ENCODE peak calls at places on chromosomes 3 and 15, in ten cellular contexts. One of them, this sample, is unnamed.

GRCh38 chr3:66037330-66037985 is 1.3 kb downstream of the MAGI1 start:
- DNase-seq in RKO: peak
- DNase-seq in HT-29: peak
- DNase-seq in EL: peak
- DNase-seq in brain microvascular endothelial cell: peak
- DNase-seq in activated CD4-positive, CD25-positive, alpha-beta regulatory T cell: no peak
- DNase-seq in ureter: peak
- DNase-seq in GM20000: peak
- DNase-seq in NCI-H1105 treated with DMSO at 0.1 percent for 48 hours: peak
- DNase-seq in COLO829: no peak
- DNase-seq in this sample: peak

GRCh38 chr3:8443829-8444791 is 57.5 kb upstream of the LMCD1 start:
- DNase-seq in RKO: peak
- DNase-seq in HT-29: peak
- DNase-seq in EL: peak
- DNase-seq in brain microvascular endothelial cell: peak
- DNase-seq in activated CD4-positive, CD25-positive, alpha-beta regulatory T cell: no peak
- DNase-seq in ureter: peak
- DNase-seq in GM20000: no peak
- DNase-seq in NCI-H1105 treated with DMSO at 0.1 percent for 48 hours: peak
- DNase-seq in COLO829: peak
- DNase-seq in this sample: peak

GRCh38 chr15:40242671-40243070 is 3.8 kb downstream of the PAK6 start:
- DNase-seq in RKO: no peak
- DNase-seq in HT-29: no peak
- DNase-seq in EL: no peak
- DNase-seq in brain microvascular endothelial cell: no peak
- DNase-seq in activated CD4-positive, CD25-positive, alpha-beta regulatory T cell: no peak
- DNase-seq in ureter: no peak
- DNase-seq in GM20000: peak
- DNase-seq in NCI-H1105 treated with DMSO at 0.1 percent for 48 hours: no peak
- DNase-seq in COLO829: no peak
- DNase-seq in this sample: no peak

GRCh38 chr3:46020766-46021510 is 6.3 kb downstream of the XCR1 start:
- DNase-seq in RKO: no peak
- DNase-seq in HT-29: no peak
- DNase-seq in EL: no peak
- DNase-seq in brain microvascular endothelial cell: no peak
- DNase-seq in activated CD4-positive, CD25-positive, alpha-beta regulatory T cell: no peak
- DNase-seq in ureter: peak
- DNase-seq in GM20000: no peak
- DNase-seq in NCI-H1105 treated with DMSO at 0.1 percent for 48 hours: no peak
- DNase-seq in COLO829: no peak
- DNase-seq in this sample: no peak

GRCh38 chr15:77069521-77070121 is 1.3 kb downstream of the TSPAN3 start:
- DNase-seq in RKO: peak
- DNase-seq in HT-29: peak
- DNase-seq in EL: no peak
- DNase-seq in brain microvascular endothelial cell: no peak
- DNase-seq in activated CD4-positive, CD25-positive, alpha-beta regulatory T cell: no peak
- DNase-seq in ureter: no peak
- DNase-seq in GM20000: no peak
- DNase-seq in NCI-H1105 treated with DMSO at 0.1 percent for 48 hours: peak
- DNase-seq in COLO829: no peak
- DNase-seq in this sample: peak

GRCh38 chr3:101249512-101249911 is 70.9 kb downstream of the IMPG2 start:
- DNase-seq in RKO: no peak
- DNase-seq in HT-29: no peak
- DNase-seq in EL: no peak
- DNase-seq in brain microvascular endothelial cell: no peak
- DNase-seq in activated CD4-positive, CD25-positive, alpha-beta regulatory T cell: no peak
- DNase-seq in ureter: no peak
- DNase-seq in GM20000: peak
- DNase-seq in NCI-H1105 treated with DMSO at 0.1 percent for 48 hours: no peak
- DNase-seq in COLO829: no peak
- DNase-seq in this sample: no peak

GRCh38 chr15:58438956-58439355 is 7.2 kb downstream of the LIPC start:
- DNase-seq in RKO: peak
- DNase-seq in HT-29: peak
- DNase-seq in EL: peak
- DNase-seq in brain microvascular endothelial cell: peak
- DNase-seq in activated CD4-positive, CD25-positive, alpha-beta regulatory T cell: no peak
- DNase-seq in ureter: no peak
- DNase-seq in GM20000: peak
- DNase-seq in NCI-H1105 treated with DMSO at 0.1 percent for 48 hours: peak
- DNase-seq in COLO829: no peak
- DNase-seq in this sample: peak

GRCh38 chr3:101836907-101837598 is 12.3 kb upstream of the NFKBIZ start:
- DNase-seq in RKO: no peak
- DNase-seq in HT-29: peak
- DNase-seq in EL: peak
- DNase-seq in brain microvascular endothelial cell: no peak
- DNase-seq in activated CD4-positive, CD25-positive, alpha-beta regulatory T cell: no peak
- DNase-seq in ureter: no peak
- DNase-seq in GM20000: no peak
- DNase-seq in NCI-H1105 treated with DMSO at 0.1 percent for 48 hours: peak
- DNase-seq in COLO829: no peak
- DNase-seq in this sample: peak

GRCh38 chr3:45993421-45994027 is 2.1 kb downstream of the FYCO1 start:
- DNase-seq in RKO: no peak
- DNase-seq in HT-29: no peak
- DNase-seq in EL: no peak
- DNase-seq in brain microvascular endothelial cell: no peak
- DNase-seq in activated CD4-positive, CD25-positive, alpha-beta regulatory T cell: no peak
- DNase-seq in ureter: no peak
- DNase-seq in GM20000: no peak
- DNase-seq in NCI-H1105 treated with DMSO at 0.1 percent for 48 hours: no peak
- DNase-seq in COLO829: no peak
- DNase-seq in this sample: peak

GRCh38 chr3:187788984-187789857 is 44.0 kb upstream of the BCL6 start:
- DNase-seq in RKO: no peak
- DNase-seq in HT-29: no peak
- DNase-seq in EL: no peak
- DNase-seq in brain microvascular endothelial cell: no peak
- DNase-seq in activated CD4-positive, CD25-positive, alpha-beta regulatory T cell: no peak
- DNase-seq in ureter: no peak
- DNase-seq in GM20000: no peak
- DNase-seq in NCI-H1105 treated with DMSO at 0.1 percent for 48 hours: no peak
- DNase-seq in COLO829: no peak
- DNase-seq in this sample: no peak

GRCh38 chr3:153599685-153600084 is 437.7 kb downstream of the RAP2B start:
- DNase-seq in RKO: peak
- DNase-seq in HT-29: peak
- DNase-seq in EL: peak
- DNase-seq in brain microvascular endothelial cell: peak
- DNase-seq in activated CD4-positive, CD25-positive, alpha-beta regulatory T cell: no peak
- DNase-seq in ureter: no peak
- DNase-seq in GM20000: no peak
- DNase-seq in NCI-H1105 treated with DMSO at 0.1 percent for 48 hours: no peak
- DNase-seq in COLO829: peak
- DNase-seq in this sample: peak

GRCh38 chr3:63862804-63863149 is 828 bp downstream of the THOC7 start:
- DNase-seq in RKO: peak
- DNase-seq in HT-29: no peak
- DNase-seq in EL: no peak
- DNase-seq in brain microvascular endothelial cell: no peak
- DNase-seq in activated CD4-positive, CD25-positive, alpha-beta regulatory T cell: no peak
- DNase-seq in ureter: no peak
- DNase-seq in GM20000: peak
- DNase-seq in NCI-H1105 treated with DMSO at 0.1 percent for 48 hours: no peak
- DNase-seq in COLO829: peak
- DNase-seq in this sample: no peak

GRCh38 chr15:65312400-65312916 is 8.0 kb downstream of the RNU5B-1 start:
- DNase-seq in RKO: no peak
- DNase-seq in HT-29: no peak
- DNase-seq in EL: no peak
- DNase-seq in brain microvascular endothelial cell: no peak
- DNase-seq in activated CD4-positive, CD25-positive, alpha-beta regulatory T cell: no peak
- DNase-seq in ureter: no peak
- DNase-seq in GM20000: no peak
- DNase-seq in NCI-H1105 treated with DMSO at 0.1 percent for 48 hours: no peak
- DNase-seq in COLO829: peak
- DNase-seq in this sample: no peak

GRCh38 chr15:67085818-67086649 is 20.6 kb downstream of the SMAD3 start:
- DNase-seq in RKO: no peak
- DNase-seq in HT-29: no peak
- DNase-seq in EL: peak
- DNase-seq in brain microvascular endothelial cell: no peak
- DNase-seq in activated CD4-positive, CD25-positive, alpha-beta regulatory T cell: no peak
- DNase-seq in ureter: no peak
- DNase-seq in GM20000: peak
- DNase-seq in NCI-H1105 treated with DMSO at 0.1 percent for 48 hours: no peak
- DNase-seq in COLO829: no peak
- DNase-seq in this sample: no peak

GRCh38 chr3:11954312-11954934 is 49.8 kb upstream of the SYN2 start:
- DNase-seq in RKO: no peak
- DNase-seq in HT-29: no peak
- DNase-seq in EL: no peak
- DNase-seq in brain microvascular endothelial cell: no peak
- DNase-seq in activated CD4-positive, CD25-positive, alpha-beta regulatory T cell: no peak
- DNase-seq in ureter: no peak
- DNase-seq in GM20000: no peak
- DNase-seq in NCI-H1105 treated with DMSO at 0.1 percent for 48 hours: peak
- DNase-seq in COLO829: no peak
- DNase-seq in this sample: no peak

GRCh38 chr15:91866971-91867372 is 13.5 kb downstream of the SLCO3A1 start:
- DNase-seq in RKO: no peak
- DNase-seq in HT-29: peak
- DNase-seq in EL: no peak
- DNase-seq in brain microvascular endothelial cell: no peak
- DNase-seq in activated CD4-positive, CD25-positive, alpha-beta regulatory T cell: no peak
- DNase-seq in ureter: peak
- DNase-seq in GM20000: no peak
- DNase-seq in NCI-H1105 treated with DMSO at 0.1 percent for 48 hours: peak
- DNase-seq in COLO829: no peak
- DNase-seq in this sample: no peak

GRCh38 chr15:31292391-31293020 is 34.1 kb upstream of the KLF13 start:
- DNase-seq in RKO: no peak
- DNase-seq in HT-29: peak
- DNase-seq in EL: no peak
- DNase-seq in brain microvascular endothelial cell: no peak
- DNase-seq in activated CD4-positive, CD25-positive, alpha-beta regulatory T cell: no peak
- DNase-seq in ureter: no peak
- DNase-seq in GM20000: no peak
- DNase-seq in NCI-H1105 treated with DMSO at 0.1 percent for 48 hours: no peak
- DNase-seq in COLO829: peak
- DNase-seq in this sample: no peak

GRCh38 chr15:72796515-72797337 is 13.2 kb upstream of the ADPGK start:
- DNase-seq in RKO: peak
- DNase-seq in HT-29: peak
- DNase-seq in EL: peak
- DNase-seq in brain microvascular endothelial cell: no peak
- DNase-seq in activated CD4-positive, CD25-positive, alpha-beta regulatory T cell: no peak
- DNase-seq in ureter: no peak
- DNase-seq in GM20000: peak
- DNase-seq in NCI-H1105 treated with DMSO at 0.1 percent for 48 hours: peak
- DNase-seq in COLO829: no peak
- DNase-seq in this sample: peak

GRCh38 chr15:59917504-59918157 is 86.5 kb upstream of the FOXB1 start:
- DNase-seq in RKO: peak
- DNase-seq in HT-29: peak
- DNase-seq in EL: peak
- DNase-seq in brain microvascular endothelial cell: peak
- DNase-seq in activated CD4-positive, CD25-positive, alpha-beta regulatory T cell: peak
- DNase-seq in ureter: peak
- DNase-seq in GM20000: peak
- DNase-seq in NCI-H1105 treated with DMSO at 0.1 percent for 48 hours: peak
- DNase-seq in COLO829: peak
- DNase-seq in this sample: peak

GRCh38 chr3:140004271-140004670 is 69.3 kb downstream of the CLSTN2 start:
- DNase-seq in RKO: no peak
- DNase-seq in HT-29: no peak
- DNase-seq in EL: no peak
- DNase-seq in brain microvascular endothelial cell: no peak
- DNase-seq in activated CD4-positive, CD25-positive, alpha-beta regulatory T cell: no peak
- DNase-seq in ureter: no peak
- DNase-seq in GM20000: no peak
- DNase-seq in NCI-H1105 treated with DMSO at 0.1 percent for 48 hours: no peak
- DNase-seq in COLO829: no peak
- DNase-seq in this sample: no peak

GRCh38 chr15:23857028-23857641 is 170.0 kb upstream of the NDN start:
- DNase-seq in RKO: peak
- DNase-seq in HT-29: peak
- DNase-seq in EL: no peak
- DNase-seq in brain microvascular endothelial cell: peak
- DNase-seq in activated CD4-positive, CD25-positive, alpha-beta regulatory T cell: no peak
- DNase-seq in ureter: no peak
- DNase-seq in GM20000: no peak
- DNase-seq in NCI-H1105 treated with DMSO at 0.1 percent for 48 hours: peak
- DNase-seq in COLO829: peak
- DNase-seq in this sample: peak

GRCh38 chr15:46636220-46636619 is 1001.4 kb downstream of the SQOR start:
- DNase-seq in RKO: peak
- DNase-seq in HT-29: no peak
- DNase-seq in EL: no peak
- DNase-seq in brain microvascular endothelial cell: no peak
- DNase-seq in activated CD4-positive, CD25-positive, alpha-beta regulatory T cell: no peak
- DNase-seq in ureter: no peak
- DNase-seq in GM20000: no peak
- DNase-seq in NCI-H1105 treated with DMSO at 0.1 percent for 48 hours: peak
- DNase-seq in COLO829: no peak
- DNase-seq in this sample: peak